ENCODE peak calls at places on chromosome 10, in nine cellular contexts. Z, I, T, G, N, L, R, C and Y are unnamed samples.

GRCh38 chr10:28094121-28094520 is 95.2 kb upstream of the ODAD2 start:
- DNase-seq in C (no peak), I (no peak), R (no peak), T (no peak), L (no peak), N (no peak), Z (no peak), G (no peak), Y (no peak)

GRCh38 chr10:80517416-80518142 is 20.1 kb upstream of the SH2D4B start:
- DNase-seq in Z (peak), I (no peak), C (peak), N (no peak), R (no peak), T (no peak), L (no peak), G (no peak), Y (no peak)

GRCh38 chr10:121394586-121394985 is 203.7 kb downstream of the FGFR2 start:
- DNase-seq in Z (no peak), G (no peak), T (no peak), R (no peak), N (no peak), I (no peak), L (no peak), C (no peak), Y (no peak)

GRCh38 chr10:30036341-30036740 is 23.0 kb downstream of the JCAD start:
- DNase-seq in L (no peak), R (no peak), I (no peak), N (no peak), C (no peak), G (no peak), Z (no peak), T (no peak), Y (no peak)

GRCh38 chr10:13658256-13658655 is 71.5 kb downstream of the PRPF18 start:
- DNase-seq in C (no peak), L (no peak), I (no peak), T (no peak), G (no peak), Z (no peak), N (no peak), R (no peak), Y (no peak)

GRCh38 chr10:101138788-101139420 is 7.8 kb downstream of the TLX1 start:
- DNase-seq in Z (no peak), I (no peak), N (no peak), L (no peak), T (no peak), C (no peak), R (no peak), G (no peak), Y (no peak)

GRCh38 chr10:70584941-70585544 is 17.5 kb downstream of the PRF1 start:
- DNase-seq in I (peak), L (peak), Z (no peak), R (no peak), G (no peak), T (no peak), N (no peak), C (peak), Y (peak)

GRCh38 chr10:107553470-107553869 is 389.0 kb upstream of the SORCS1 start:
- DNase-seq in T (peak), L (no peak), C (no peak), I (no peak), R (no peak), G (peak), N (no peak), Z (no peak), Y (no peak)

GRCh38 chr10:22505923-22506685 is 160.8 kb downstream of the SPAG6 start:
- DNase-seq in T (no peak), R (no peak), I (peak), N (no peak), G (peak), L (peak), C (no peak), Z (no peak), Y (no peak)

GRCh38 chr10:5594271-5595036 is 69.7 kb downstream of the CALML3 start:
- DNase-seq in R (no peak), G (no peak), N (no peak), I (peak), L (no peak), Z (no peak), T (no peak), C (no peak), Y (no peak)

GRCh38 chr10:106577266-106577665 is 587.2 kb downstream of the SORCS1 start:
- DNase-seq in R (no peak), Z (no peak), I (no peak), N (peak), C (no peak), T (peak), G (peak), L (peak), Y (no peak)

GRCh38 chr10:119237722-119238436 is 30.5 kb downstream of the GRK5 start:
- DNase-seq in C (no peak), N (no peak), Z (no peak), R (no peak), I (no peak), G (peak), T (no peak), L (no peak), Y (no peak)

DNA sequence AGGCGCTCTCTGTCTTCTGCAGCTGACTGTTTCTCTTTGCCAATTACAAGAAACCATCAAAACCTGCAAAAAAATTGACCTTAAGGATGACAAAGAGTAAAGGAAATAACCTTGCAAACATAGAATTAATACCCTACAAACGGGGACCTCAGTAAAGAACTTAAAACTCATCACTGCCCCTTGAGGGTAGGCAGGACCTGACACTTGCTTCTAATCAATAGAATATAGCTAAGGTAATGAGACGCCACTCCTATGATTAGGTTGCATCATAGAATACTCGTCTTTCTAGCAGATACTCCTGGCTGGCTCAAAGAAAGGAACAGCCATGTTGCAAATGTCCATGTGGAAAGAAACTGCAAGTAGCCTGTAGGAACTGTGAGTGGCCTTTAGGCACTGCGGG is 140.0 kb downstream of the XPNPEP1 start:
- DNase-seq in N (no peak), I (no peak), Z (no peak), T (no peak), L (no peak), R (no peak), G (no peak), C (no peak), Y (no peak)
- TF ChIP-seq CTCF in N (no peak), I (no peak), Z (no peak), T (no peak), L (no peak), R (no peak), G (no peak), C (no peak), Y (no peak)

DNA sequence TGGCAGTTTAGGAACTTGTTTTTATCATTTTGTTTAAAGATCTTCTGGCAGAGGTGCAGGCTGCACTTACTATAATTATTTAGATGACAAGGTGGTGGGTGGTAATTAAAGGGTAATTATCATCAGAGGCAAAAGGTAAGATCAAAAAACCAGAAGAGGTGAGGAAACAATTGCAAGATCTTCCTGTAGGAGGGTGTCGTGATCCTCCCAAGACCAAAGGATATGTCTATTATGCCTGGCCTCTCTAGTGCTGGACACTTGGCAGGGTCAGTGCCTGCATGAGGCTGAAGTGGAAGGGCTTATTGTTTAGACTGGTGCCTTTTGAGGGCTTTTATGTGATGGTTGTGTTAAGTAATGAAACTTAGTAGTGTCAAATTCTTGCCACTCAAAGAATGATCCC is 1.8 kb upstream of the WAPL start:
- DNase-seq in C (no peak), L (no peak), I (peak), Z (peak), G (no peak), T (no peak), R (no peak), N (no peak), Y (no peak)
- TF ChIP-seq CTCF in C (no peak), L (no peak), I (peak), Z (no peak), G (no peak), T (peak), R (no peak), N (peak), Y (peak)

GRCh38 chr10:46293832-46294640 is 7.2 kb downstream of the ANTXRL start:
- DNase-seq in I (no peak), C (no peak), G (no peak), T (no peak), R (peak), L (peak), N (peak), Z (no peak), Y (no peak)
- TF ChIP-seq CTCF in I (no peak), C (no peak), G (no peak), T (no peak), R (no peak), L (peak), N (no peak), Z (no peak), Y (no peak)

GRCh38 chr10:44587488-44588140 is 202.7 kb upstream of the CXCL12 start:
- DNase-seq in Z (no peak), C (no peak), L (no peak), N (no peak), G (no peak), R (no peak), T (no peak), I (no peak), Y (no peak)

GRCh38 chr10:44578271-44578670 is 193.4 kb upstream of the CXCL12 start:
- DNase-seq in L (no peak), I (no peak), Z (no peak), R (no peak), C (no peak), G (no peak), N (no peak), T (no peak), Y (no peak)

GRCh38 chr10:44576715-44577191 is 191.9 kb upstream of the CXCL12 start:
- DNase-seq in R (no peak), L (no peak), C (no peak), I (no peak), N (no peak), G (peak), T (no peak), Z (no peak), Y (no peak)

GRCh38 chr10:44577533-44577932 is 192.6 kb upstream of the CXCL12 start:
- DNase-seq in G (no peak), R (no peak), T (no peak), I (no peak), C (no peak), Z (no peak), L (no peak), N (no peak), Y (no peak)

GRCh38 chr10:44581996-44582395 is 197.1 kb upstream of the CXCL12 start:
- DNase-seq in Z (no peak), L (no peak), R (no peak), G (no peak), I (no peak), N (no peak), C (no peak), T (no peak), Y (no peak)
- TF ChIP-seq CTCF in Z (no peak), L (no peak), R (no peak), G (no peak), I (no peak), N (no peak), C (no peak), T (no peak), Y (no peak)

GRCh38 chr10:61341008-61341407 is 112.2 kb downstream of the TMEM26 start:
- DNase-seq in G (no peak), T (no peak), R (no peak), C (no peak), N (no peak), I (no peak), Z (no peak), L (no peak), Y (no peak)

GRCh38 chr10:61335359-61335758 is 117.8 kb downstream of the TMEM26 start:
- DNase-seq in G (no peak), T (no peak), I (no peak), R (no peak), C (no peak), N (no peak), L (no peak), Z (no peak), Y (no peak)

GRCh38 chr10:61332506-61332905 is 120.7 kb downstream of the TMEM26 start:
- DNase-seq in Z (no peak), R (no peak), I (no peak), L (no peak), N (no peak), G (no peak), C (no peak), T (no peak), Y (no peak)

GRCh38 chr10:61337741-61338140 is 115.4 kb downstream of the TMEM26 start:
- DNase-seq in N (no peak), I (no peak), T (no peak), G (no peak), R (no peak), L (no peak), C (no peak), Z (no peak), Y (no peak)

DNA sequence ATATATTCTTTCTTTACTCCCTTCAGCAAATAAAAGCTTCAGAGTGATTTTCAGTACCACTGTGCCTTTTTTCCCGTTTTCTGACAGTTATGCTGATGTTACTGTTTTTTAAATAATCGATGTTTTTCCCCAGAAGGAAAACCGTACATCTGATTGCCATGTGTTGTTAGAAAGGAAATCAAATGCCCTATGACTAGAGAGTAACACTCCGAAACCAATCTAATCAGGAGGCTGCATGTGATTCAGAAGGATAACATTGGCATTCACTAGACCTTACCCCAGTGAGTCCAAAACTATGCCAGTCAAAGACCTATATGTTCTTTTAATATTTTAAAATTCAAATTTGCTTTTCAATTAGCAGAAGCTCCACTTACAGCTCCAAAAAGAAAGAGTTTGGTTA is 116.3 kb downstream of the TMEM26 start:
- DNase-seq in C (no peak), N (no peak), L (no peak), Z (no peak), G (no peak), T (no peak), R (no peak), I (no peak), Y (no peak)
- TF ChIP-seq CTCF in C (no peak), N (no peak), L (no peak), Z (no peak), G (no peak), T (no peak), R (no peak), I (no peak), Y (no peak)

GRCh38 chr10:91758303-91759146 is 39.7 kb upstream of the TNKS2 start:
- DNase-seq in R (no peak), G (peak), I (no peak), T (no peak), Z (no peak), L (peak), N (no peak), C (no peak), Y (no peak)
- TF ChIP-seq CTCF in R (peak), G (peak), I (peak), T (peak), Z (peak), L (peak), N (peak), C (peak), Y (peak)

GRCh38 chr10:88234332-88234731 is 348.8 kb downstream of the RNLS start:
- DNase-seq in T (no peak), Z (no peak), I (no peak), R (no peak), C (no peak), G (no peak), N (no peak), L (no peak), Y (no peak)
- TF ChIP-seq CTCF in T (no peak), Z (no peak), I (no peak), R (no peak), C (no peak), G (no peak), N (no peak), L (no peak), Y (no peak)

GRCh38 chr10:84607523-84607922 is 279.1 kb downstream of the CCSER2 start:
- DNase-seq in G (no peak), T (no peak), Z (no peak), L (no peak), R (no peak), N (no peak), C (no peak), I (peak), Y (no peak)

GRCh38 chr10:84608126-84608525 is 279.7 kb downstream of the CCSER2 start:
- DNase-seq in I (no peak), C (no peak), T (no peak), Z (no peak), R (no peak), L (no peak), N (no peak), G (peak), Y (no peak)

DNA sequence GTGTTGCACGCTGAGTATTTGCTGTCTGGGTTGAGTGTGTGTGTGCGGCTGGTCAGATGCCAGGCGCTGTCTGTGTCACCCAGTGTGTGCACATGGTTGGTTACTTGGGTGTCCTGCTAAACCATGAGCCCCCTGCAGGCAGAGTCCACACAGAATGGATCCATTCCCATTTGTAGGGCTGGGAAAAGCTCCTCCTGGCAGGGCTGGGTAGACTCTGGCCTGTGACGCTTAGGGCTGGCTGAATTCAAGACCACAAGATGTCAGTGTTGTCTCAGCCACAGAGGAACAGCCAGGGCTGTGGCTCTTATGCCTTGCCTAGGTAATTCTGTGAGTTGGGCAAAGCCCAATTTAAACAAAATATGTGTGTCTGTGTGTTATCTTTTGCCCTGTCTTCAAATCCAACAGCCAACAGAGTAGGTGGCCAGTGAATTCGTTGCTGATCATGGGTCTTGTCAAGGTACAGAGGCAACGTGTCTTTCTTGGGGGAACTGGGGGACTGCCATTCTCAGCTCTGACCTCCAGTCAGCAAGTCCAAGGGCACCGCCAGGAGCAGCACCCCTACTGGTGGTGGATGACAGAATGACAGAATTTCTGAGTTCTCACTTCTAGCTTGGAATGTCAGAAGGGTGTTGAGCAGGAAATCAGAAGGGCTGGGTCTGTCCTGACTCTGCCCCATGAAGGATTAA is 285.1 kb downstream of the CCSER2 start:
- DNase-seq in Z (peak), G (peak), T (peak), N (no peak), R (no peak), C (no peak), I (peak), L (peak), Y (peak)
- TF ChIP-seq CTCF in Z (no peak), G (peak), T (peak), N (peak), R (peak), C (no peak), I (peak), L (peak), Y (peak)

DNA sequence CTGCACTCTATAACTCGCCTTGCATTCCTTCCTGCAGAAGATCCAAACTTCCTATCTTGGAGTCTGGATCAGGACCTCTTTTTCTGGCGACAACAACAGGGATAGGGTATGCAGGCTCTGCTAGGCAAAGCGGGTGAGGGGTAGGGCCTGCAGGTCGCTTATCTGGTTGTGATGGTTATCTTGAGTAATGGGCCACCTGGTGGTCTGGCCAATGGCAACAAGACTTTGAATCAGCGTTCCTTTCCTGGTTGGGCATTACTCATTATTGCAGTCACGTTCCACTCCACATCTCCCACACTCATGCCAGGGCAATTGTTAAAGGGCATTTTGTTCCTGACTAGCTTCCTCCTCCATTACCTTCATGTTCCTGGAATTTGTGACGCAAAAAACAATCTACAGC is 48.4 kb upstream of the PLXDC2 start:
- DNase-seq in T (no peak), L (no peak), N (no peak), R (no peak), G (no peak), I (no peak), Z (no peak), C (no peak), Y (no peak)
- TF ChIP-seq CTCF in T (peak), L (no peak), N (no peak), R (no peak), G (no peak), I (no peak), Z (no peak), C (no peak), Y (no peak)

DNA sequence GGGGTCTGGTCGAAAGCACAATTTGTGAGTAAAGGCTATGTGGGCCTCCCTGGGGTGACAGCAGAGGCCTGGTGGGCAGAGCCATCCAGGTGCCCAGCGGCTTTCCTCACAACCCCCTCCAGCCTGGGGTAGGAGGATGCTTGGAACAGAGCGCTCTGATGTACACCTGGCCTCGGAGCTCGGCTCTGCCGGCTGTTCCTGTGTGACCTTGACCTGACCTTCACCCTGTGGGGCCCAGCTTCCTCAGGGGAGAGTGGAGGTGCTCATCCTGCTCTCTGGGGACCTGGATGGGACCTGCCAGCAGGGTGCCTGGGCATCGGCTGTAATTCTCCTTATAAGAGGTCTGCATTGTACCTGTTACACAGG is 28.9 kb downstream of the RET start:
- DNase-seq in T (no peak), G (no peak), R (no peak), I (no peak), C (no peak), N (no peak), L (no peak), Z (no peak), Y (no peak)
- TF ChIP-seq CTCF in T (no peak), G (no peak), R (no peak), I (peak), C (no peak), N (peak), L (no peak), Z (no peak), Y (no peak)